ENCODE peak calls at places on chromosomes 4 and X, in eight cellular contexts. One of them, this sample, is unnamed.
A peak's percentile ranks its signal among the peaks of the same experiment; 100 is the strongest.

GRCh38 chr4:13481569-13481968 is 2.6 kb downstream of the RAB28 start:
- DNase-seq in fibroblast of mammary gland: peak; percentile 63
- DNase-seq in kidney epithelial cell: no peak
- DNase-seq in progenitor cell of endocrine pancreas: no peak
- DNase-seq in mammary epithelial cell: peak; percentile 58
- DNase-seq in cardiac muscle cell: no peak
- DNase-seq in sigmoid colon: no peak
- DNase-seq in tibial artery: no peak
- DNase-seq in this sample: peak; percentile 63

GRCh38 chr4:140309124-140309870 is 64.1 kb upstream of the SCOC start:
- DNase-seq in fibroblast of mammary gland: peak; percentile 39
- DNase-seq in kidney epithelial cell: no peak
- DNase-seq in progenitor cell of endocrine pancreas: no peak
- DNase-seq in mammary epithelial cell: peak; percentile 16
- DNase-seq in cardiac muscle cell: no peak
- DNase-seq in sigmoid colon: no peak
- DNase-seq in tibial artery: no peak
- DNase-seq in this sample: peak; percentile 24

GRCh38 chr4:53676402-53676871 is 85.2 kb upstream of the LNX1 start:
- DNase-seq in fibroblast of mammary gland: peak; percentile 94
- DNase-seq in kidney epithelial cell: no peak
- DNase-seq in progenitor cell of endocrine pancreas: no peak
- DNase-seq in mammary epithelial cell: peak; percentile 33
- DNase-seq in cardiac muscle cell: no peak
- DNase-seq in sigmoid colon: no peak
- DNase-seq in tibial artery: no peak
- DNase-seq in this sample: peak; percentile 85

GRCh38 chr4:168558587-168558986 is 61.7 kb downstream of the PALLD start:
- DNase-seq in fibroblast of mammary gland: peak; percentile 33
- DNase-seq in kidney epithelial cell: no peak
- DNase-seq in progenitor cell of endocrine pancreas: no peak
- DNase-seq in mammary epithelial cell: no peak
- DNase-seq in cardiac muscle cell: no peak
- DNase-seq in sigmoid colon: no peak
- DNase-seq in tibial artery: no peak
- DNase-seq in this sample: peak; percentile 30

GRCh38 chr4:128866281-128866680 is 56.8 kb downstream of the JADE1 start:
- DNase-seq in fibroblast of mammary gland: no peak
- DNase-seq in kidney epithelial cell: no peak
- DNase-seq in progenitor cell of endocrine pancreas: no peak
- DNase-seq in mammary epithelial cell: no peak
- DNase-seq in cardiac muscle cell: no peak
- DNase-seq in sigmoid colon: no peak
- DNase-seq in tibial artery: no peak
- DNase-seq in this sample: no peak

GRCh38 chr4:77263247-77263646 is 106.2 kb downstream of the CCNG2 start:
- DNase-seq in fibroblast of mammary gland: peak; percentile 26
- DNase-seq in kidney epithelial cell: no peak
- DNase-seq in progenitor cell of endocrine pancreas: no peak
- DNase-seq in mammary epithelial cell: no peak
- DNase-seq in cardiac muscle cell: no peak
- DNase-seq in sigmoid colon: no peak
- DNase-seq in tibial artery: no peak
- DNase-seq in this sample: no peak

GRCh38 chrX:70166601-70167590 is 10.4 kb upstream of the DGAT2L6 start:
- DNase-seq in fibroblast of mammary gland: peak; percentile 60
- DNase-seq in kidney epithelial cell: peak; percentile 37
- DNase-seq in progenitor cell of endocrine pancreas: no peak
- DNase-seq in mammary epithelial cell: peak; percentile 78
- DNase-seq in cardiac muscle cell: no peak
- DNase-seq in sigmoid colon: no peak
- DNase-seq in tibial artery: no peak
- DNase-seq in this sample: peak; percentile 38

GRCh38 chrX:65920620-65921019 is 119.3 kb downstream of the VSIG4 start:
- DNase-seq in fibroblast of mammary gland: no peak
- DNase-seq in kidney epithelial cell: no peak
- DNase-seq in progenitor cell of endocrine pancreas: no peak
- DNase-seq in mammary epithelial cell: peak; percentile 85
- DNase-seq in cardiac muscle cell: no peak
- DNase-seq in sigmoid colon: no peak
- DNase-seq in tibial artery: no peak
- DNase-seq in this sample: peak; percentile 67

GRCh38 chr4:182748283-182748682 is 168.9 kb downstream of the DCTD start:
- DNase-seq in fibroblast of mammary gland: no peak
- DNase-seq in kidney epithelial cell: no peak
- DNase-seq in progenitor cell of endocrine pancreas: no peak
- DNase-seq in mammary epithelial cell: no peak
- DNase-seq in cardiac muscle cell: no peak
- DNase-seq in sigmoid colon: no peak
- DNase-seq in tibial artery: no peak
- DNase-seq in this sample: no peak

GRCh38 chr4:145168578-145169187 is 11.7 kb downstream of the OTUD4 start:
- DNase-seq in fibroblast of mammary gland: no peak
- DNase-seq in kidney epithelial cell: no peak
- DNase-seq in progenitor cell of endocrine pancreas: no peak
- DNase-seq in mammary epithelial cell: no peak
- DNase-seq in cardiac muscle cell: no peak
- DNase-seq in sigmoid colon: no peak
- DNase-seq in tibial artery: no peak
- DNase-seq in this sample: no peak

GRCh38 chr4:42713371-42713770 is 56.5 kb upstream of the ATP8A1 start:
- DNase-seq in fibroblast of mammary gland: no peak
- DNase-seq in kidney epithelial cell: no peak
- DNase-seq in progenitor cell of endocrine pancreas: no peak
- DNase-seq in mammary epithelial cell: no peak
- DNase-seq in cardiac muscle cell: no peak
- DNase-seq in sigmoid colon: no peak
- DNase-seq in tibial artery: no peak
- DNase-seq in this sample: no peak

GRCh38 chr4:73776363-73776762 is 36.0 kb downstream of the CXCL8 start:
- DNase-seq in fibroblast of mammary gland: peak; percentile 98
- DNase-seq in kidney epithelial cell: peak; percentile 67
- DNase-seq in progenitor cell of endocrine pancreas: no peak
- DNase-seq in mammary epithelial cell: peak; percentile 77
- DNase-seq in cardiac muscle cell: no peak
- DNase-seq in sigmoid colon: peak; percentile 68
- DNase-seq in tibial artery: peak; percentile 42
- DNase-seq in this sample: peak; percentile 96

GRCh38 chr4:25702848-25703247 is 47.2 kb downstream of the SLC34A2 start:
- DNase-seq in fibroblast of mammary gland: peak; percentile 80
- DNase-seq in kidney epithelial cell: peak; percentile 54
- DNase-seq in progenitor cell of endocrine pancreas: no peak
- DNase-seq in mammary epithelial cell: peak; percentile 9
- DNase-seq in cardiac muscle cell: peak; percentile 32
- DNase-seq in sigmoid colon: no peak
- DNase-seq in tibial artery: peak; percentile 29
- DNase-seq in this sample: peak; percentile 39

GRCh38 chrX:119512145-119512800 is 44.0 kb downstream of the SLC25A5 start:
- DNase-seq in fibroblast of mammary gland: peak; percentile 68
- DNase-seq in kidney epithelial cell: peak; percentile 16
- DNase-seq in progenitor cell of endocrine pancreas: peak; percentile 25
- DNase-seq in mammary epithelial cell: peak; percentile 60
- DNase-seq in cardiac muscle cell: peak; percentile 74
- DNase-seq in sigmoid colon: peak; percentile 73
- DNase-seq in tibial artery: peak; percentile 29
- DNase-seq in this sample: peak; percentile 84

GRCh38 chr4:186192068-186192751 is 843 bp downstream of the CYP4V2 start:
- DNase-seq in fibroblast of mammary gland: peak; percentile 51
- DNase-seq in kidney epithelial cell: no peak
- DNase-seq in progenitor cell of endocrine pancreas: no peak
- DNase-seq in mammary epithelial cell: peak; percentile 50
- DNase-seq in cardiac muscle cell: peak; percentile 59
- DNase-seq in sigmoid colon: peak; percentile 81
- DNase-seq in tibial artery: peak; percentile 56
- DNase-seq in this sample: peak; percentile 48

GRCh38 chr4:140326395-140326993 is 47.0 kb upstream of the SCOC start:
- DNase-seq in fibroblast of mammary gland: peak; percentile 67
- DNase-seq in kidney epithelial cell: no peak
- DNase-seq in progenitor cell of endocrine pancreas: no peak
- DNase-seq in mammary epithelial cell: peak; percentile 22
- DNase-seq in cardiac muscle cell: peak; percentile 66
- DNase-seq in sigmoid colon: no peak
- DNase-seq in tibial artery: no peak
- DNase-seq in this sample: peak; percentile 61

GRCh38 chr4:90495936-90496335 is 368.7 kb downstream of the CCSER1 start:
- DNase-seq in fibroblast of mammary gland: no peak
- DNase-seq in kidney epithelial cell: no peak
- DNase-seq in progenitor cell of endocrine pancreas: no peak
- DNase-seq in mammary epithelial cell: no peak
- DNase-seq in cardiac muscle cell: no peak
- DNase-seq in sigmoid colon: no peak
- DNase-seq in tibial artery: no peak
- DNase-seq in this sample: no peak

GRCh38 chrX:109373468-109373867 is 108.4 kb downstream of the GUCY2F start:
- DNase-seq in fibroblast of mammary gland: no peak
- DNase-seq in kidney epithelial cell: no peak
- DNase-seq in progenitor cell of endocrine pancreas: no peak
- DNase-seq in mammary epithelial cell: no peak
- DNase-seq in cardiac muscle cell: no peak
- DNase-seq in sigmoid colon: no peak
- DNase-seq in tibial artery: no peak
- DNase-seq in this sample: no peak

GRCh38 chr4:153509724-153510123 is 43.6 kb downstream of the TMEM131L start:
- DNase-seq in fibroblast of mammary gland: no peak
- DNase-seq in kidney epithelial cell: no peak
- DNase-seq in progenitor cell of endocrine pancreas: no peak
- DNase-seq in mammary epithelial cell: no peak
- DNase-seq in cardiac muscle cell: no peak
- DNase-seq in sigmoid colon: no peak
- DNase-seq in tibial artery: no peak
- DNase-seq in this sample: no peak

GRCh38 chr4:67762091-67762490 is 7.9 kb upstream of the GNRHR start:
- DNase-seq in fibroblast of mammary gland: peak; percentile 43
- DNase-seq in kidney epithelial cell: no peak
- DNase-seq in progenitor cell of endocrine pancreas: no peak
- DNase-seq in mammary epithelial cell: no peak
- DNase-seq in cardiac muscle cell: no peak
- DNase-seq in sigmoid colon: no peak
- DNase-seq in tibial artery: no peak
- DNase-seq in this sample: peak; percentile 2

GRCh38 chr4:164529486-164529885 is 224.4 kb upstream of the SMIM31 start:
- DNase-seq in fibroblast of mammary gland: no peak
- DNase-seq in kidney epithelial cell: no peak
- DNase-seq in progenitor cell of endocrine pancreas: no peak
- DNase-seq in mammary epithelial cell: no peak
- DNase-seq in cardiac muscle cell: no peak
- DNase-seq in sigmoid colon: no peak
- DNase-seq in tibial artery: no peak
- DNase-seq in this sample: no peak

GRCh38 chr4:87985097-87985886 is 9.8 kb downstream of the SPP1 start:
- DNase-seq in fibroblast of mammary gland: peak; percentile 39
- DNase-seq in kidney epithelial cell: peak; percentile 71
- DNase-seq in progenitor cell of endocrine pancreas: no peak
- DNase-seq in mammary epithelial cell: peak; percentile 57
- DNase-seq in cardiac muscle cell: peak; percentile 57
- DNase-seq in sigmoid colon: no peak
- DNase-seq in tibial artery: no peak
- DNase-seq in this sample: peak; percentile 74

GRCh38 chr4:87527446-87528240 is 1.5 kb downstream of the SPARCL1 start:
- DNase-seq in fibroblast of mammary gland: peak; percentile 57
- DNase-seq in kidney epithelial cell: no peak
- DNase-seq in progenitor cell of endocrine pancreas: no peak
- DNase-seq in mammary epithelial cell: no peak
- DNase-seq in cardiac muscle cell: no peak
- DNase-seq in sigmoid colon: no peak
- DNase-seq in tibial artery: no peak
- DNase-seq in this sample: no peak

GRCh38 chr4:2800691-2801596 is 8.1 kb downstream of the SH3BP2 start:
- DNase-seq in fibroblast of mammary gland: peak; percentile 44
- DNase-seq in kidney epithelial cell: no peak
- DNase-seq in progenitor cell of endocrine pancreas: no peak
- DNase-seq in mammary epithelial cell: no peak
- DNase-seq in cardiac muscle cell: peak; percentile 87
- DNase-seq in sigmoid colon: peak; percentile 91
- DNase-seq in tibial artery: peak; percentile 79
- DNase-seq in this sample: peak; percentile 43

GRCh38 chr4:20684852-20685763 is 15.2 kb upstream of the PACRGL start:
- DNase-seq in fibroblast of mammary gland: peak; percentile 37
- DNase-seq in kidney epithelial cell: no peak
- DNase-seq in progenitor cell of endocrine pancreas: no peak
- DNase-seq in mammary epithelial cell: no peak
- DNase-seq in cardiac muscle cell: peak; percentile 43
- DNase-seq in sigmoid colon: no peak
- DNase-seq in tibial artery: no peak
- DNase-seq in this sample: peak; percentile 40

GRCh38 chrX:400258-400657 is 13.6 kb upstream of the PPP2R3B start:
- DNase-seq in fibroblast of mammary gland: no peak
- DNase-seq in kidney epithelial cell: no peak
- DNase-seq in progenitor cell of endocrine pancreas: no peak
- DNase-seq in mammary epithelial cell: no peak
- DNase-seq in cardiac muscle cell: peak; percentile 8
- DNase-seq in sigmoid colon: no peak
- DNase-seq in tibial artery: no peak
- DNase-seq in this sample: no peak
- TF ChIP-seq CTCF in fibroblast of mammary gland: no peak
- TF ChIP-seq CTCF in kidney epithelial cell: no peak
- TF ChIP-seq CTCF in progenitor cell of endocrine pancreas: no peak
- TF ChIP-seq CTCF in mammary epithelial cell: no peak
- TF ChIP-seq CTCF in cardiac muscle cell: no peak
- TF ChIP-seq CTCF in sigmoid colon: no peak
- TF ChIP-seq CTCF in tibial artery: no peak
- TF ChIP-seq CTCF in this sample: no peak

GRCh38 chr4:30721353-30722091 is 1.4 kb downstream of the PCDH7 start:
- DNase-seq in fibroblast of mammary gland: peak; percentile 33
- DNase-seq in kidney epithelial cell: no peak
- DNase-seq in progenitor cell of endocrine pancreas: peak; percentile 61
- DNase-seq in mammary epithelial cell: peak; percentile 69
- DNase-seq in cardiac muscle cell: peak; percentile 79
- DNase-seq in sigmoid colon: peak; percentile 72
- DNase-seq in tibial artery: peak; percentile 29
- DNase-seq in this sample: peak; percentile 34
- TF ChIP-seq CTCF in fibroblast of mammary gland: no peak
- TF ChIP-seq CTCF in kidney epithelial cell: no peak
- TF ChIP-seq CTCF in progenitor cell of endocrine pancreas: peak; percentile 68
- TF ChIP-seq CTCF in mammary epithelial cell: peak; percentile 7
- TF ChIP-seq CTCF in cardiac muscle cell: no peak
- TF ChIP-seq CTCF in sigmoid colon: no peak
- TF ChIP-seq CTCF in tibial artery: peak; percentile 67
- TF ChIP-seq CTCF in this sample: peak; percentile 11

GRCh38 chr4:97366661-97367060 is 776.6 kb downstream of the STPG2 start:
- DNase-seq in fibroblast of mammary gland: no peak
- DNase-seq in kidney epithelial cell: no peak
- DNase-seq in progenitor cell of endocrine pancreas: no peak
- DNase-seq in mammary epithelial cell: no peak
- DNase-seq in cardiac muscle cell: peak; percentile 4
- DNase-seq in sigmoid colon: no peak
- DNase-seq in tibial artery: no peak
- DNase-seq in this sample: no peak
- TF ChIP-seq CTCF in fibroblast of mammary gland: no peak
- TF ChIP-seq CTCF in kidney epithelial cell: no peak
- TF ChIP-seq CTCF in progenitor cell of endocrine pancreas: no peak
- TF ChIP-seq CTCF in mammary epithelial cell: no peak
- TF ChIP-seq CTCF in cardiac muscle cell: no peak
- TF ChIP-seq CTCF in sigmoid colon: no peak
- TF ChIP-seq CTCF in tibial artery: no peak
- TF ChIP-seq CTCF in this sample: no peak

DNA sequence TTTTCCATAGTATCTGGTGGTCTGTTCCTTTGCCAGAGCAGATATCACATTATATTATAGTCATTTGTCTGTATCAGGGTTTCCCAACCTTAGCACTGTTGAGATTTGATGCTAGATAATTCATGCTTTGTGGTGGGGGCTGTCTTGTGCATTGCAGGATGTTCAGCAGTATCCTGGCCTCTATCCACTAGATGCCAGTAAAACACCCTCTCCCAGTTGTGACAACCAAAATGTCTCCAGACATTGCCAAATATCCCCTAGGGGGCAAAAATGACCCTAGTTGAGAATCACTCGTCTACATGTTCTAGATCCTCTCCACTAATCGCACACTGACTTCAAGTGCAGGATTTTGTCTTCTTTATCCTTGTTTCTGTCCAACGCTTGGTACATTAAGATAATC is 160.8 kb downstream of the FANCB start:
- DNase-seq in fibroblast of mammary gland: no peak
- DNase-seq in kidney epithelial cell: no peak
- DNase-seq in progenitor cell of endocrine pancreas: no peak
- DNase-seq in mammary epithelial cell: no peak
- DNase-seq in cardiac muscle cell: no peak
- DNase-seq in sigmoid colon: no peak
- DNase-seq in tibial artery: no peak
- DNase-seq in this sample: no peak
- TF ChIP-seq CTCF in fibroblast of mammary gland: no peak
- TF ChIP-seq CTCF in kidney epithelial cell: no peak
- TF ChIP-seq CTCF in progenitor cell of endocrine pancreas: no peak
- TF ChIP-seq CTCF in mammary epithelial cell: no peak
- TF ChIP-seq CTCF in cardiac muscle cell: no peak
- TF ChIP-seq CTCF in sigmoid colon: no peak
- TF ChIP-seq CTCF in tibial artery: no peak
- TF ChIP-seq CTCF in this sample: no peak